ENCODE peak calls at places on chromosomes 5 and 9, in eight cellular contexts. B is AG04450, P is GM12865, Q is uterus, F is mucosa of descending colon, W is right lobe of liver, M is left ventricle myocardium inferior, C is right cardiac atrium. G is an unnamed sample.
A peak's percentile ranks its signal among the peaks of the same experiment; 100 is the strongest.

GRCh38 chr5:157993201-157993600 is 134.3 kb upstream of the CLINT1 start:
- DNase-seq in B (no peak), P (no peak), Q (no peak), F (no peak), W (no peak), M (no peak), C (no peak), G (peak; percentile 49)

GRCh38 chr5:136375920-136376319 is 10.6 kb upstream of the TRPC7 start:
- DNase-seq in B (no peak), P (no peak), Q (no peak), F (no peak), W (no peak), M (no peak), C (no peak), G (no peak)

GRCh38 chr9:25418974-25419373 is 259.3 kb downstream of the TUSC1 start:
- DNase-seq in B (no peak), P (no peak), Q (no peak), F (no peak), W (no peak), M (no peak), C (no peak), G (no peak)

GRCh38 chr5:78537821-78538220 is 110.8 kb downstream of the LHFPL2 start:
- DNase-seq in B (no peak), P (peak; percentile 52), Q (peak; percentile 56), F (no peak), W (no peak), M (no peak), C (no peak), G (peak; percentile 50)

GRCh38 chr9:1982074-1982473 is 33.1 kb upstream of the SMARCA2 start:
- DNase-seq in B (no peak), P (peak; percentile 39), Q (no peak), F (no peak), W (no peak), M (no peak), C (no peak), G (no peak)

GRCh38 chr9:136422876-136423275 is 12.4 kb downstream of the PMPCA start:
- DNase-seq in B (no peak), P (no peak), Q (no peak), F (no peak), W (no peak), M (no peak), C (no peak), G (no peak)

GRCh38 chr5:116009806-116010205 is 22.5 kb upstream of the ARL14EPL start:
- DNase-seq in B (no peak), P (no peak), Q (no peak), F (no peak), W (no peak), M (no peak), C (no peak), G (no peak)

GRCh38 chr5:173452098-173452497 is 123.9 kb upstream of the STC2 start:
- DNase-seq in B (no peak), P (no peak), Q (no peak), F (no peak), W (no peak), M (peak; percentile 43), C (no peak), G (no peak)

GRCh38 chr5:8376478-8376877 is 507.5 kb downstream of the MTRR start:
- DNase-seq in B (no peak), P (no peak), Q (no peak), F (no peak), W (no peak), M (no peak), C (no peak), G (no peak)

GRCh38 chr9:72826954-72827953 is 125.6 kb downstream of the ALDH1A1 start:
- DNase-seq in B (no peak), P (no peak), Q (no peak), F (no peak), W (no peak), M (no peak), C (no peak), G (no peak)

GRCh38 chr5:81949479-81949878 is 22.3 kb upstream of the ATG10 start:
- DNase-seq in B (no peak), P (no peak), Q (no peak), F (no peak), W (no peak), M (no peak), C (no peak), G (no peak)

GRCh38 chr9:124792257-124792975 is 15.5 kb downstream of the OLFML2A start:
- DNase-seq in B (no peak), P (no peak), Q (no peak), F (no peak), W (no peak), M (no peak), C (no peak), G (no peak)

GRCh38 chr9:2260401-2261306 is 245.5 kb downstream of the SMARCA2 start:
- DNase-seq in B (no peak), P (no peak), Q (no peak), F (no peak), W (no peak), M (no peak), C (no peak), G (no peak)

GRCh38 chr9:96232539-96233241 is 69.3 kb downstream of the HSD17B3 start:
- DNase-seq in B (peak; percentile 18), P (peak; percentile 47), Q (peak; percentile 84), F (peak; percentile 39), W (no peak), M (peak; percentile 68), C (peak; percentile 84), G (peak; percentile 58)

GRCh38 chr5:170971-171800 is 20.1 kb upstream of the LRRC14B start:
- DNase-seq in B (no peak), P (no peak), Q (no peak), F (no peak), W (peak; percentile 52), M (no peak), C (no peak), G (peak; percentile 7)

DNA sequence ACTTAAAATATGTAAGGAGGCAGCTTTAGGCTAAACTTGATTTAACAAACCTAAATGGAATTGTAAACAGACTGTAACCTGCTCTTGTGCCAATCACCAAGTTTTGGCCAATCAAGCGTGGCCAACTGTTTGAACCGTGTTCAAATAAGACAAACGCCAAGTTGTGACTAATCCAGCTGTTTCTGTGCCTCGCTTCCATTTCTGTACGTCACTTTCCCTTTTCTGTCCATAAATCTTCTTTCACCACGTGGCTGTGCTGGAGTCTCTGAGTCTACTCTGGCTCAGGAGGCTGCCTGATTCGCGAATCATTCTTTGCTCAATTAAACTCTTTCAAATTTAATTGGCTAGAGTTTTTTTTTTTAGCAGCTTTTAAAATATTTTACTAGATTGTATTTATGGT is 71.3 kb downstream of the LIX1 start:
- DNase-seq in B (peak; percentile 54), P (no peak), Q (peak; percentile 78), F (no peak), W (no peak), M (no peak), C (no peak), G (no peak)
- H3K4me3 ChIP-seq in B (no peak overlapping the region), P (no peak overlapping the region), Q (no peak overlapping the region), F (no peak overlapping the region), W (no peak overlapping the region), M (no peak overlapping the region), C (no peak overlapping the region), G (no peak overlapping the region)

DNA sequence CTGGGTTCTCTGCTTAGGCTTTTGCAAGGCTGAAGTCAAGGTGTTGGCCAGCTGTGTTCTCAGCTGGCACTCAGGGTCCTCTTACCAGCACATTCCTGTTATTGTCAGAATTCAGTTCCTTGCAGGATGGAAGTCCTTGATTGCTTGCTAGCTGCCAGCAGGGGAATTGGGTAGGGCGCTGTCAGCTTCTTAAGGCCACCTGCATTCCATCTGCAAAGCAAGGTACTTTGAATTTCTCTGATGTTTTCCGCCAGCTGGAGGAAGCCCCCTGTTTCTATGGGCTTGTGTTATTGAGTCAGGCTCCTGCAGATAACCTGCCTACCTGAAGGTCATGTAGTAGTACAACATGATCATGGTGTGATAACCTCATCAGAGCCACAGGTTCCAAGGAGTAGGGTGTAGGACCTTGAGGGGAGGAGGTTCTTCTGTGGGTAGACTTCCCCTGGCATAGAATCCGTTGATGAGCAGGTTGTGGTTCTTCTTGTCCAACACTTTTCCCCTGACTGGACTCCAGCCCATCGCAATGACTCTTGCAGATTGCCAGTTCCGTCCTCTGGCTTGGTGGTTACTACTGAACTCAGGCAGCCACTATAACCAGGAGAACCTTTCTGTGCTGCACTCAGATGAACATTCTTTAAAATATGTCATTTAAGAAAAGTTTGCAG is 6.8 kb downstream of the TENT4A start:
- DNase-seq in B (no peak), P (no peak), Q (no peak), F (no peak), W (no peak), M (no peak), C (no peak), G (peak; percentile 3)
- H3K4me3 ChIP-seq in B (no peak overlapping the region), P (no peak overlapping the region), Q (no peak overlapping the region), F (no peak overlapping the region), W (no peak overlapping the region), M (no peak overlapping the region), C (no peak overlapping the region), G (no peak overlapping the region)

DNA sequence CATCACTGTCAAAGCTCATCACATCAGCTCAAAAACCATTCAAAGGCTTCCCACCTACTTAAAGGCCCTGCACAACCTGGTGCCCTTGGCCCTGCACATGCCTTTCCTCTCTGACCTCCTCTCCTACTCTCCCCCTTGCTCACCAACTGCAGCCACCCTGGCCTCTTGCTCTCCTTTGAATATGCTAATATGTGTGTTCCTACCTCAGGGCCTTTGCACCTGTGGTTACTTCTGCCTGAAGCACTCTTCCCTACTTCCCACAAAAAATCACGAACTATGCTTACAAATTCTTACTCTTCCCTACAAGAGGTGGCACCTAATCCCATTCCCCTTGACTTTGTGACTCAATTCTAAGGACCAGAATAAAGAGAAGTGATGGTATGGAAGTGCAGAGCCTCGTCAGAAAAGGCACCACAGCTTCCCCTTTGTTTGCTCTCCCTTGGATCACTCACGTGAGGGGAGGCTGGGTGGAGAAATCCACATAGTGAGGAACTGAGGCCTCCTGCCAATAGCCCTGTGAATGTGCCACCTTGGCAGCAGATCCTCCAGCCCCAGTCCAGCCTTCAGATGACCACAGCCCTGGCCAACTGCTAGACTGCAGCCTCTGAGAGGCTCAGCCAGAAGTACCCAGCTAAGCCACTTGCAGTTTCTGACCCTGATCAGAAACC is 3.2 kb upstream of the TMEM171 start:
- DNase-seq in B (no peak), P (no peak), Q (no peak), F (no peak), W (no peak), M (no peak), C (no peak), G (no peak)
- H3K4me3 ChIP-seq in B (no peak overlapping the region), P (no peak overlapping the region), Q (no peak overlapping the region), F (no peak overlapping the region), W (no peak overlapping the region), M (no peak overlapping the region), C (no peak overlapping the region), G (no peak overlapping the region)

GRCh38 chr5:5979761-5980570 is 398.4 kb downstream of the MED10 start:
- DNase-seq in B (no peak), P (no peak), Q (no peak), F (no peak), W (no peak), M (no peak), C (no peak), G (no peak)

GRCh38 chr5:5981562-5981961 is 396.8 kb downstream of the MED10 start:
- DNase-seq in B (no peak), P (no peak), Q (no peak), F (no peak), W (no peak), M (no peak), C (no peak), G (no peak)

GRCh38 chr5:5979362-5979760 is 399.0 kb downstream of the MED10 start:
- DNase-seq in B (no peak), P (no peak), Q (peak; percentile 70), F (no peak), W (no peak), M (no peak), C (no peak), G (no peak)

GRCh38 chr5:5980601-5981000 is 397.7 kb downstream of the MED10 start:
- DNase-seq in B (no peak), P (no peak), Q (no peak), F (no peak), W (no peak), M (no peak), C (no peak), G (no peak)

GRCh38 chr5:5978501-5979361 is 399.6 kb downstream of the MED10 start:
- DNase-seq in B (no peak), P (no peak), Q (no peak), F (no peak), W (no peak), M (no peak), C (no peak), G (no peak)
- H3K4me3 ChIP-seq in B (no peak overlapping the region), P (no peak overlapping the region), Q (no peak overlapping the region), F (no peak overlapping the region), W (no peak overlapping the region), M (no peak overlapping the region), C (no peak overlapping the region), G (no peak overlapping the region)